ENCODE peak calls at places on chromosome 9, in six cellular contexts. E is thoracic aorta; D is fibroblast of pulmonary artery; X is EH; F is effector memory CD4-positive, alpha-beta T cell; C is nephron progenitor cell. N is an unnamed sample.

GRCh38 chr9:87550253-87550954 is 52.7 kb downstream of the DAPK1 start:
- DNase-seq in E (no peak), F (no peak), X (no peak), D (no peak), C (no peak), N (no peak)

GRCh38 chr9:35681341-35682002 is 7.7 kb downstream of the CA9 start:
- DNase-seq in D (peak), X (peak), C (no peak), F (no peak), E (no peak), N (no peak)

GRCh38 chr9:109974143-109974917 is 194.3 kb downstream of the PALM2AKAP2 start:
- DNase-seq in C (no peak), F (no peak), X (no peak), D (no peak), E (no peak), N (no peak)

GRCh38 chr9:93492327-93492726 is 38.9 kb upstream of the FAM120AOS start:
- DNase-seq in C (no peak), E (no peak), X (no peak), D (no peak), F (no peak), N (no peak)

GRCh38 chr9:89601306-89601705 is 3.5 kb upstream of the GADD45G start:
- DNase-seq in E (no peak), X (no peak), D (no peak), C (no peak), F (no peak), N (no peak)

GRCh38 chr9:20225841-20226240 is 396.5 kb downstream of the MLLT3 start:
- DNase-seq in D (no peak), X (peak), C (no peak), F (no peak), E (no peak), N (no peak)

GRCh38 chr9:134326754-134327526 is 685 bp downstream of the RXRA start:
- DNase-seq in F (no peak), D (no peak), E (no peak), C (peak), X (peak), N (peak)

GRCh38 chr9:105757496-105758251 is 63.3 kb downstream of the TMEM38B start:
- DNase-seq in X (no peak), F (no peak), D (peak), E (no peak), C (no peak), N (no peak)

GRCh38 chr9:3972687-3973086 is 327.2 kb downstream of the GLIS3 start:
- DNase-seq in X (no peak), C (no peak), E (no peak), D (no peak), F (no peak), N (no peak)

GRCh38 chr9:127084071-127085039 is 38.1 kb downstream of the ANGPTL2 start:
- DNase-seq in C (no peak), X (no peak), F (no peak), E (no peak), D (no peak), N (no peak)

GRCh38 chr9:2809692-2810423 is 34.0 kb downstream of the PUM3 start:
- DNase-seq in C (no peak), D (peak), E (no peak), F (no peak), X (peak), N (peak)

GRCh38 chr9:21506910-21507795 is 25.0 kb upstream of the IFNE start:
- DNase-seq in C (no peak), X (peak), F (no peak), E (no peak), D (peak), N (peak)

GRCh38 chr9:21144620-21145019 is 3.0 kb upstream of the IFNW1 start:
- DNase-seq in X (no peak), D (no peak), E (no peak), C (no peak), F (no peak), N (no peak)

GRCh38 chr9:114035221-114035844 is 42.8 kb downstream of the AMBP start:
- DNase-seq in C (no peak), F (no peak), X (no peak), E (no peak), D (no peak), N (no peak)

GRCh38 chr9:132622144-132622543 is 39.7 kb downstream of the BARHL1 start:
- DNase-seq in E (no peak), D (peak), C (no peak), X (peak), F (no peak), N (peak)

GRCh38 chr9:109122726-109123621 is 3.2 kb upstream of the TMEM245 start:
- DNase-seq in X (no peak), F (no peak), E (no peak), C (no peak), D (no peak), N (no peak)

GRCh38 chr9:77648458-77649108 is 461 bp upstream of the GNA14 start:
- DNase-seq in F (no peak), E (no peak), D (peak), X (no peak), C (no peak), N (peak)

GRCh38 chr9:130352081-130352480 is 86.5 kb downstream of the HMCN2 start:
- DNase-seq in E (no peak), C (no peak), X (no peak), F (no peak), D (no peak), N (no peak)

GRCh38 chr9:75950983-75951382 is 60.5 kb downstream of the PCSK5 start:
- DNase-seq in X (no peak), D (peak), F (no peak), E (no peak), C (no peak), N (no peak)

GRCh38 chr9:77291714-77292113 is 114.4 kb downstream of the VPS13A start:
- DNase-seq in D (peak), E (no peak), C (peak), F (no peak), X (peak), N (no peak)

GRCh38 chr9:137705906-137706305 is 87.1 kb downstream of the EHMT1 start:
- DNase-seq in E (no peak), F (no peak), X (no peak), D (no peak), C (no peak), N (no peak)

GRCh38 chr9:111854799-111855198 is 41.8 kb upstream of the UGCG start:
- DNase-seq in D (peak), C (no peak), F (no peak), X (no peak), E (no peak), N (no peak)

GRCh38 chr9:99634185-99634584 is 187.5 kb upstream of the NR4A3 start:
- DNase-seq in D (no peak), E (no peak), X (peak), C (no peak), F (no peak), N (no peak)

GRCh38 chr9:135479469-135480052 is at the start of gene PPP1R26:
- DNase-seq in E (no peak), F (no peak), X (peak), D (no peak), C (peak), N (no peak)

GRCh38 chr9:106450549-106450948 is 412.4 kb upstream of the ZNF462 start:
- DNase-seq in X (no peak), F (no peak), E (no peak), C (no peak), D (no peak), N (no peak)

GRCh38 chr9:114281421-114282103 is 41.3 kb upstream of the ORM1 start:
- DNase-seq in F (no peak), X (peak), C (no peak), E (no peak), D (peak), N (peak)

GRCh38 chr9:101434990-101435389 is 584 bp downstream of the ALDOB start:
- DNase-seq in X (no peak), C (no peak), D (no peak), F (no peak), E (no peak), N (no peak)

GRCh38 chr9:115443890-115444289 is 325.9 kb upstream of the TNC start:
- DNase-seq in X (no peak), C (no peak), D (no peak), E (no peak), F (no peak), N (no peak)

GRCh38 chr9:100355561-100355960 is 2.8 kb upstream of the TEX10 start:
- DNase-seq in D (no peak), F (no peak), X (no peak), C (no peak), E (no peak), N (no peak)

GRCh38 chr9:134316444-134317160 is 9.7 kb upstream of the RXRA start:
- DNase-seq in D (peak), E (no peak), X (peak), F (no peak), C (peak), N (peak)

GRCh38 chr9:130042931-130043653 is at the start of gene FNBP1:
- DNase-seq in D (peak), C (peak), X (peak), E (no peak), F (peak), N (peak)

GRCh38 chr9:117169089-117169488 is 245.8 kb downstream of the ASTN2 start:
- DNase-seq in X (no peak), C (no peak), D (no peak), F (no peak), E (no peak), N (no peak)

GRCh38 chr9:128702445-128702948 is at the start of gene PKN3:
- DNase-seq in D (peak), F (peak), X (peak), C (peak), E (peak), N (peak)

GRCh38 chr9:114364528-114365041 is 23.2 kb downstream of the AKNA start:
- DNase-seq in E (no peak), D (no peak), F (no peak), C (no peak), X (peak), N (no peak)

GRCh38 chr9:71549023-71549422 is 219.3 kb downstream of the CEMIP2 start:
- DNase-seq in F (no peak), D (no peak), C (no peak), X (no peak), E (no peak), N (no peak)

GRCh38 chr9:123119566-123119965 is 86.1 kb downstream of the GPR21 start:
- DNase-seq in E (no peak), X (no peak), D (no peak), C (no peak), F (no peak), N (peak)

GRCh38 chr9:132546148-132547051 is 36.0 kb upstream of the BARHL1 start:
- DNase-seq in C (peak), D (peak), F (no peak), X (peak), E (no peak), N (peak)

GRCh38 chr9:93826209-93826608 is 128.9 kb downstream of the BARX1 start:
- DNase-seq in D (no peak), C (no peak), E (no peak), X (no peak), F (peak), N (no peak)